ENCODE peak calls at places on chromosomes 2 and 18, in nine cellular contexts. One of them, this sample, is unnamed. For H3K27me3, the result is how much of the 10 kb centered on the place peaks cover.

GRCh38 chr2:47014564-47015051 is 99.0 kb upstream of the MCFD2 start:
- DNase-seq in tibial nerve: no peak
- DNase-seq in breast epithelium: no peak
- DNase-seq in aorta: no peak
- DNase-seq in fibroblast of lung: no peak
- DNase-seq in neural progenitor cell: no peak
- DNase-seq in testis: no peak
- DNase-seq in neuronal stem cell: no peak
- DNase-seq in pancreas: no peak
- DNase-seq in this sample: no peak

GRCh38 chr2:55604027-55604565 is 13.3 kb downstream of the PPP4R3B start:
- DNase-seq in testis: no peak
- DNase-seq in pancreas: no peak
- DNase-seq in neural progenitor cell: no peak
- DNase-seq in tibial nerve: no peak
- DNase-seq in fibroblast of lung: peak
- DNase-seq in neuronal stem cell: no peak
- DNase-seq in aorta: no peak
- DNase-seq in breast epithelium: no peak
- DNase-seq in this sample: no peak

GRCh38 chr2:154952346-154953010 is 254.0 kb downstream of the KCNJ3 start:
- DNase-seq in tibial nerve: no peak
- DNase-seq in testis: no peak
- DNase-seq in aorta: no peak
- DNase-seq in fibroblast of lung: no peak
- DNase-seq in neuronal stem cell: peak
- DNase-seq in breast epithelium: no peak
- DNase-seq in neural progenitor cell: peak
- DNase-seq in pancreas: no peak
- DNase-seq in this sample: no peak

GRCh38 chr2:64852771-64853241 is 136.4 kb upstream of the SLC1A4 start:
- DNase-seq in neuronal stem cell: no peak
- DNase-seq in aorta: no peak
- DNase-seq in testis: peak
- DNase-seq in tibial nerve: no peak
- DNase-seq in pancreas: no peak
- DNase-seq in neural progenitor cell: no peak
- DNase-seq in breast epithelium: no peak
- DNase-seq in fibroblast of lung: no peak
- DNase-seq in this sample: no peak

GRCh38 chr2:128473175-128474013 is 154.7 kb upstream of the HS6ST1 start:
- DNase-seq in fibroblast of lung: peak
- DNase-seq in breast epithelium: peak
- DNase-seq in pancreas: no peak
- DNase-seq in testis: peak
- DNase-seq in aorta: no peak
- DNase-seq in neuronal stem cell: no peak
- DNase-seq in neural progenitor cell: peak
- DNase-seq in tibial nerve: no peak
- DNase-seq in this sample: no peak

GRCh38 chr18:27061488-27062095 is 123.5 kb downstream of the CHST9 start:
- DNase-seq in neuronal stem cell: no peak
- DNase-seq in fibroblast of lung: no peak
- DNase-seq in testis: no peak
- DNase-seq in neural progenitor cell: no peak
- DNase-seq in aorta: no peak
- DNase-seq in breast epithelium: no peak
- DNase-seq in tibial nerve: no peak
- DNase-seq in pancreas: no peak
- DNase-seq in this sample: no peak

GRCh38 chr2:102494570-102494969 is 21.5 kb downstream of the SLC9A4 start:
- DNase-seq in aorta: no peak
- DNase-seq in neural progenitor cell: no peak
- DNase-seq in neuronal stem cell: no peak
- DNase-seq in pancreas: no peak
- DNase-seq in breast epithelium: no peak
- DNase-seq in fibroblast of lung: no peak
- DNase-seq in tibial nerve: no peak
- DNase-seq in testis: no peak
- DNase-seq in this sample: no peak

GRCh38 chr2:26340831-26341230 is 5.1 kb upstream of the SELENOI start:
- DNase-seq in neural progenitor cell: no peak
- DNase-seq in tibial nerve: no peak
- DNase-seq in testis: no peak
- DNase-seq in fibroblast of lung: no peak
- DNase-seq in breast epithelium: no peak
- DNase-seq in neuronal stem cell: no peak
- DNase-seq in aorta: no peak
- DNase-seq in pancreas: no peak
- DNase-seq in this sample: no peak

GRCh38 chr2:74554821-74555531 is 456 bp downstream of the DOK1 start:
- DNase-seq in testis: peak
- DNase-seq in aorta: peak
- DNase-seq in pancreas: peak
- DNase-seq in fibroblast of lung: peak
- DNase-seq in breast epithelium: no peak
- DNase-seq in neural progenitor cell: peak
- DNase-seq in neuronal stem cell: peak
- DNase-seq in tibial nerve: no peak
- DNase-seq in this sample: no peak

GRCh38 chr2:24509425-24509824 is 18.4 kb downstream of the NCOA1 start:
- DNase-seq in tibial nerve: no peak
- DNase-seq in aorta: no peak
- DNase-seq in neural progenitor cell: no peak
- DNase-seq in neuronal stem cell: no peak
- DNase-seq in pancreas: no peak
- DNase-seq in breast epithelium: no peak
- DNase-seq in fibroblast of lung: no peak
- DNase-seq in testis: no peak
- DNase-seq in this sample: no peak

GRCh38 chr2:181177376-181177775 is 197.0 kb downstream of the UBE2E3 start:
- DNase-seq in neuronal stem cell: no peak
- DNase-seq in fibroblast of lung: no peak
- DNase-seq in aorta: no peak
- DNase-seq in tibial nerve: no peak
- DNase-seq in testis: no peak
- DNase-seq in breast epithelium: no peak
- DNase-seq in pancreas: no peak
- DNase-seq in neural progenitor cell: no peak
- DNase-seq in this sample: no peak

GRCh38 chr18:57004366-57005121 is 142.3 kb upstream of the BOD1L2 start:
- DNase-seq in testis: no peak
- DNase-seq in fibroblast of lung: peak
- DNase-seq in pancreas: no peak
- DNase-seq in neuronal stem cell: no peak
- DNase-seq in aorta: no peak
- DNase-seq in breast epithelium: no peak
- DNase-seq in neural progenitor cell: no peak
- DNase-seq in tibial nerve: no peak
- DNase-seq in this sample: no peak

GRCh38 chr2:66790651-66791181 is 355.8 kb downstream of the MEIS1 start:
- DNase-seq in neuronal stem cell: no peak
- DNase-seq in breast epithelium: no peak
- DNase-seq in fibroblast of lung: peak
- DNase-seq in testis: peak
- DNase-seq in pancreas: no peak
- DNase-seq in neural progenitor cell: no peak
- DNase-seq in tibial nerve: no peak
- DNase-seq in aorta: no peak
- DNase-seq in this sample: no peak

GRCh38 chr2:65598240-65598639 is 165.8 kb upstream of the SPRED2 start:
- DNase-seq in testis: no peak
- DNase-seq in breast epithelium: no peak
- DNase-seq in neural progenitor cell: no peak
- DNase-seq in aorta: no peak
- DNase-seq in pancreas: no peak
- DNase-seq in tibial nerve: no peak
- DNase-seq in fibroblast of lung: no peak
- DNase-seq in neuronal stem cell: no peak
- DNase-seq in this sample: no peak

GRCh38 chr2:166961933-166962332 is 73.7 kb downstream of the XIRP2 start:
- DNase-seq in aorta: no peak
- DNase-seq in neural progenitor cell: no peak
- DNase-seq in testis: no peak
- DNase-seq in tibial nerve: no peak
- DNase-seq in fibroblast of lung: no peak
- DNase-seq in pancreas: no peak
- DNase-seq in breast epithelium: no peak
- DNase-seq in neuronal stem cell: no peak
- DNase-seq in this sample: no peak

GRCh38 chr2:7430869-7431641 is 513.8 kb downstream of the RNF144A start:
- DNase-seq in breast epithelium: peak
- DNase-seq in fibroblast of lung: no peak
- DNase-seq in aorta: peak
- DNase-seq in tibial nerve: no peak
- DNase-seq in neural progenitor cell: peak
- DNase-seq in testis: peak
- DNase-seq in neuronal stem cell: peak
- DNase-seq in pancreas: peak
- DNase-seq in this sample: no peak

GRCh38 chr2:219570194-219570923 is 980 bp downstream of the OBSL1 start:
- DNase-seq in tibial nerve: no peak
- DNase-seq in fibroblast of lung: peak
- DNase-seq in aorta: peak
- DNase-seq in neuronal stem cell: peak
- DNase-seq in pancreas: no peak
- DNase-seq in neural progenitor cell: peak
- DNase-seq in testis: peak
- DNase-seq in breast epithelium: no peak
- DNase-seq in this sample: no peak

GRCh38 chr18:36536426-36536825 is 238.9 kb downstream of the FHOD3 start:
- DNase-seq in aorta: no peak
- DNase-seq in tibial nerve: no peak
- DNase-seq in neural progenitor cell: peak
- DNase-seq in neuronal stem cell: peak
- DNase-seq in breast epithelium: no peak
- DNase-seq in pancreas: no peak
- DNase-seq in testis: no peak
- DNase-seq in fibroblast of lung: no peak
- DNase-seq in this sample: no peak

GRCh38 chr2:203463176-203463797 is 71.8 kb downstream of the RAPH1 start:
- DNase-seq in neural progenitor cell: peak
- DNase-seq in pancreas: no peak
- DNase-seq in aorta: no peak
- DNase-seq in breast epithelium: no peak
- DNase-seq in neuronal stem cell: no peak
- DNase-seq in testis: no peak
- DNase-seq in tibial nerve: no peak
- DNase-seq in fibroblast of lung: peak
- DNase-seq in this sample: no peak

GRCh38 chr2:95325026-95325425 is 27.9 kb downstream of the KCNIP3 start:
- DNase-seq in testis: no peak
- DNase-seq in fibroblast of lung: no peak
- DNase-seq in neuronal stem cell: no peak
- DNase-seq in aorta: no peak
- DNase-seq in neural progenitor cell: no peak
- DNase-seq in pancreas: no peak
- DNase-seq in tibial nerve: no peak
- DNase-seq in breast epithelium: no peak
- DNase-seq in this sample: no peak

GRCh38 chr2:121501554-121501953 is 29.1 kb upstream of the RNU4ATAC start:
- DNase-seq in breast epithelium: no peak
- DNase-seq in pancreas: no peak
- DNase-seq in fibroblast of lung: no peak
- DNase-seq in tibial nerve: no peak
- DNase-seq in testis: no peak
- DNase-seq in neuronal stem cell: no peak
- DNase-seq in neural progenitor cell: no peak
- DNase-seq in aorta: no peak
- DNase-seq in this sample: no peak

DNA sequence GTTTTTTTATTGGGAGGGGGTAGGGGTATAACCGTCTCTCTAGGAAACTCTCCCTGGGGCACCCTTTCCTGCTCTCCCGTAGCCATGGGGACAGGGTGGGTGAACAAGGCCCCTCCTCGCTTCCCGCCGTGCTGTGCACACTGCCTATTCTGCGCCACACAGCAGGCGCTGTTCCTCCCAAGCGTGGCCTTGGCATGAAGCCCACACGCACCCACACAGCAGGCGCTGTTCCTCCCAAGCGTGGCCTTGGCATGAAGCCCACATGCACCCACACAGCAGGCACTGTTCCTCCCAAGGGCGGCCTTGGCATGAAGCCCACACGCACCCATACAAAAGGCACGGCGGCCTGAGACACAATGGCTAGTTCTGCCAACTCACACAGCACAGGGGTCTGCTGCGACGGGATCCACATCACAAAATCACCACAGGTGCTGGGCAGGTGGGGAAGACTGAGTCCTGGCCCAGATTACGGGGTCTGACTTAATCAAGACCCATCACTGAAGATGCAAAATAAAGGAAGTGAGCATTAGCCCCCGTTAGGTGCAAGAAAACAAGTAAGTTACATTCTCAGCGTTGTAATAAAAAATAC is 46.6 kb upstream of the TPO start:
- DNase-seq in aorta: no peak
- DNase-seq in pancreas: peak
- DNase-seq in neural progenitor cell: no peak
- DNase-seq in breast epithelium: peak
- DNase-seq in neuronal stem cell: no peak
- DNase-seq in tibial nerve: peak
- DNase-seq in fibroblast of lung: no peak
- DNase-seq in testis: peak
- DNase-seq in this sample: no peak
- H3K4me3 ChIP-seq in aorta: no peak
- H3K4me3 ChIP-seq in pancreas: no peak
- H3K4me3 ChIP-seq in neural progenitor cell: no peak
- H3K4me3 ChIP-seq in breast epithelium: peak
- H3K4me3 ChIP-seq in neuronal stem cell: no peak
- H3K4me3 ChIP-seq in tibial nerve: no peak
- H3K4me3 ChIP-seq in fibroblast of lung: no peak
- H3K4me3 ChIP-seq in testis: no peak
- H3K4me3 ChIP-seq in this sample: no peak

GRCh38 chr18:8773980-8774379 is 68.6 kb downstream of the MTCL1 start:
- DNase-seq in neural progenitor cell: no peak
- DNase-seq in aorta: no peak
- DNase-seq in testis: peak
- DNase-seq in tibial nerve: no peak
- DNase-seq in neuronal stem cell: no peak
- DNase-seq in breast epithelium: no peak
- DNase-seq in fibroblast of lung: peak
- DNase-seq in pancreas: no peak
- DNase-seq in this sample: no peak
- H3K27ac ChIP-seq in neural progenitor cell: peak
- H3K27ac ChIP-seq in aorta: no peak
- H3K27ac ChIP-seq in testis: no peak
- H3K27ac ChIP-seq in tibial nerve: no peak
- H3K27ac ChIP-seq in neuronal stem cell: no peak
- H3K27ac ChIP-seq in breast epithelium: no peak
- H3K27ac ChIP-seq in fibroblast of lung: no peak
- H3K27ac ChIP-seq in pancreas: no peak
- H3K27ac ChIP-seq in this sample: no peak

GRCh38 chr2:206418968-206419367 is 24.4 kb upstream of the ADAM23 start:
- DNase-seq in testis: no peak
- DNase-seq in fibroblast of lung: no peak
- DNase-seq in pancreas: no peak
- DNase-seq in neural progenitor cell: no peak
- DNase-seq in tibial nerve: no peak
- DNase-seq in aorta: no peak
- DNase-seq in breast epithelium: no peak
- DNase-seq in neuronal stem cell: no peak
- DNase-seq in this sample: no peak
- H3K27me3 ChIP-seq in testis: under half
- H3K27me3 ChIP-seq in fibroblast of lung: under half
- H3K27me3 ChIP-seq in pancreas: under half
- H3K27me3 ChIP-seq in neural progenitor cell: under half
- H3K27me3 ChIP-seq in tibial nerve: under half
- H3K27me3 ChIP-seq in aorta: under half
- H3K27me3 ChIP-seq in breast epithelium: under half
- H3K27me3 ChIP-seq in neuronal stem cell: under half
- H3K27me3 ChIP-seq in this sample: under half

GRCh38 chr2:5695641-5696350 is 3.6 kb downstream of the SOX11 start:
- DNase-seq in neural progenitor cell: peak
- DNase-seq in neuronal stem cell: no peak
- DNase-seq in fibroblast of lung: peak
- DNase-seq in testis: no peak
- DNase-seq in pancreas: no peak
- DNase-seq in aorta: no peak
- DNase-seq in breast epithelium: no peak
- DNase-seq in tibial nerve: no peak
- DNase-seq in this sample: no peak
- H3K4me3 ChIP-seq in neural progenitor cell: peak
- H3K4me3 ChIP-seq in neuronal stem cell: peak
- H3K4me3 ChIP-seq in fibroblast of lung: peak
- H3K4me3 ChIP-seq in testis: peak
- H3K4me3 ChIP-seq in pancreas: no peak
- H3K4me3 ChIP-seq in aorta: no peak
- H3K4me3 ChIP-seq in breast epithelium: peak
- H3K4me3 ChIP-seq in tibial nerve: no peak
- H3K4me3 ChIP-seq in this sample: no peak

This sample was measured in CD4-positive, CD25-positive, alpha-beta regulatory T cell.